ENCODE peak calls at places on chromosomes 2 and 18, in six cellular contexts. Y is PC-3, U is RWPE2, J is body of pancreas, B is GM12878, Z is HCT116. S is an unnamed sample.

GRCh38 chr2:186641132-186641806 is 51.4 kb downstream of the ITGAV start:
- ATAC-seq in Z (peak; percentile 25), Y (peak; percentile 23), B (peak; percentile 42), U (peak; percentile 19), J (peak; percentile 10), S (no peak)

GRCh38 chr2:43943323-43943722 is 52.5 kb downstream of the LRPPRC start:
- ATAC-seq in Z (no peak), J (no peak), B (no peak), U (no peak), Y (no peak), S (no peak)

GRCh38 chr2:43221660-43222471 is 4.5 kb downstream of the ZFP36L2 start:
- ATAC-seq in U (peak; percentile 31), B (no peak), Y (peak; percentile 30), J (peak; percentile 5), Z (no peak), S (peak; percentile 31)

GRCh38 chr2:126749537-126749936 is 93.6 kb downstream of the GYPC start:
- ATAC-seq in Y (no peak), Z (peak; percentile 34), J (no peak), U (no peak), B (peak; percentile 53), S (no peak)

GRCh38 chr2:171652411-171652775 is 34.9 kb upstream of the DYNC1I2 start:
- ATAC-seq in J (no peak), B (peak; percentile 97), Y (no peak), Z (peak; percentile 55), U (peak; percentile 53), S (no peak)

GRCh38 chr2:168357799-168358504 is 98.1 kb upstream of the CERS6 start:
- ATAC-seq in B (peak; percentile 79), Y (no peak), U (no peak), J (no peak), Z (no peak), S (no peak)

GRCh38 chr2:79447462-79447861 is 65.4 kb upstream of the CTNNA2 start:
- ATAC-seq in B (no peak), Z (no peak), U (no peak), J (no peak), Y (no peak), S (no peak)

GRCh38 chr2:234863043-234863934 is 88.5 kb upstream of the SH3BP4 start:
- ATAC-seq in B (no peak), Z (peak; percentile 85), U (peak; percentile 89), J (peak; percentile 92), Y (peak; percentile 38), S (peak; percentile 44)

GRCh38 chr2:101133492-101134101 is 17.6 kb downstream of the TBC1D8 start:
- ATAC-seq in Y (peak; percentile 41), B (no peak), J (no peak), U (peak; percentile 21), Z (no peak), S (no peak)

GRCh38 chr2:46977266-46977665 is 61.7 kb upstream of the MCFD2 start:
- ATAC-seq in Y (no peak), J (no peak), Z (no peak), B (no peak), U (no peak), S (no peak)

GRCh38 chr2:220684099-220684498 is 888.0 kb downstream of the EPHA4 start:
- ATAC-seq in B (peak; percentile 16), J (no peak), Y (no peak), Z (no peak), U (no peak), S (no peak)

GRCh38 chr2:182941939-182942338 is 75.5 kb upstream of the FRZB start:
- ATAC-seq in Z (no peak), Y (no peak), J (no peak), U (no peak), B (no peak), S (no peak)

GRCh38 chr2:145060876-145061275 is 541.0 kb upstream of the ZEB2 start:
- ATAC-seq in B (no peak), J (no peak), Y (peak; percentile 90), Z (no peak), U (peak; percentile 98), S (no peak)

GRCh38 chr18:13465476-13465875 is 246.9 kb downstream of the LDLRAD4 start:
- ATAC-seq in U (no peak), B (no peak), J (no peak), Z (no peak), Y (no peak), S (no peak)

GRCh38 chr2:160061533-160062282 is 707 bp downstream of the PLA2R1 start:
- ATAC-seq in Y (peak; percentile 13), J (peak; percentile 24), B (no peak), U (no peak), Z (no peak), S (no peak)

GRCh38 chr2:209933499-209934458 is 68.7 kb upstream of the RPE start:
- ATAC-seq in Z (no peak), J (peak; percentile 78), U (peak; percentile 85), Y (peak; percentile 92), B (no peak), S (peak; percentile 36)

GRCh38 chr18:12995952-12996477 is 4.9 kb downstream of the CEP192 start:
- ATAC-seq in B (peak; percentile 34), Y (no peak), U (no peak), J (no peak), Z (no peak), S (no peak)

GRCh38 chr2:223503746-223504145 is 98.4 kb downstream of the SCG2 start:
- ATAC-seq in Z (no peak), U (no peak), Y (no peak), J (no peak), B (no peak), S (no peak)

GRCh38 chr2:207796585-207797350 is 27.1 kb upstream of the FZD5 start:
- ATAC-seq in Y (peak; percentile 41), U (peak; percentile 31), J (no peak), Z (no peak), B (no peak), S (peak; percentile 36)

GRCh38 chr2:176638167-176639015 is 369.1 kb downstream of the MTX2 start:
- ATAC-seq in U (peak; percentile 66), J (peak; percentile 86), B (peak; percentile 93), Z (peak; percentile 91), Y (peak; percentile 61), S (peak; percentile 78)
- H3K27me3 ChIP-seq in U (no peaks in the 10 kb centered on the region), J (no peaks in the 10 kb centered on the region), B (peaks cover 2% of the 10 kb centered on the region), Z (no peaks in the 10 kb centered on the region), Y (no peaks in the 10 kb centered on the region), S (peaks cover 96% of the 10 kb centered on the region)

GRCh38 chr2:200379481-200380120 is 73.1 kb downstream of the SPATS2L start:
- ATAC-seq in B (no peak), J (no peak), Y (no peak), Z (no peak), U (peak; percentile 13), S (no peak)

GRCh38 chr2:200380139-200380561 is 73.7 kb downstream of the SPATS2L start:
- ATAC-seq in Z (no peak), B (no peak), Y (no peak), U (no peak), J (no peak), S (no peak)

GRCh38 chr2:200382883-200383282 is 76.4 kb downstream of the SPATS2L start:
- ATAC-seq in Z (no peak), J (no peak), U (no peak), Y (no peak), B (no peak), S (no peak)

GRCh38 chr2:200378652-200379290 is 72.3 kb downstream of the SPATS2L start:
- ATAC-seq in Z (no peak), U (no peak), Y (no peak), B (no peak), J (no peak), S (no peak)

DNA sequence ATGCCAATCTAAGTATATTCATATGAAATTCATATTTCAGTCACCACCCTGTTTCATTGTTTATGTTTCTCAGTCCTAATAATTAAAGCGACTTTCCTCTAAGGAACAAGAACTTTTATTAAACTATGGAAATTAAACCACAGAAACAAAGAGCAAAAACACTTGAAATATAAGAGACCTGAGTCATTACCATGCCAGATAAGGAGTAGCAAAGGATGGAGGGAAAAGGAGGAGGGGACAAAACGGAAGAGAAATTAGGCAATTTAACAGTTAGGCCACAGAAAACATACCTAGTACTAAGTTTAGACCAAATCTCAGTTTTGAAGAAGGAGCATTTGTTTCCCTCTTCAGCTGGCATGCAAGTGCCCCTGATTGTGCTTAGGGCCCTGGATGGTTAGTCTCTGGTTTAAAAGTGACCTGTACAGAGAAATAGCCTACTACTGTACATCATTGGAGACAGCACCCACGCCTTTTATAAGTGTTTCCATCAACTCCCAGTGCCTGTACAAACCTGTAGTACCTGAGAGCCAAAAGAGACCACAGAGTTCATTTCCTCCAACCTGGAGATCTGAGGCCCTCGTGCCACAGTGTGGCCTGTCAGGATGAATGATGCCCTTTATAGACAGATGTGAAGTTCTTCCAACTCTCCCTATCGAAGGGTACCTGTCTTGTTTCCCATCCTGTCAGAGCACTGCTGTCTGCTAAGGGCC is 74.5 kb downstream of the SPATS2L start:
- ATAC-seq in B (peak; percentile 15), U (peak; percentile 76), Y (no peak), Z (no peak), J (no peak), S (no peak)
- H3K27ac ChIP-seq in B (no peak overlapping the region), U (peak overlapping the region; percentile 74), Y (peak overlapping the region; percentile 4), Z (no peak overlapping the region), J (no peak overlapping the region), S (no peak overlapping the region)

DNA sequence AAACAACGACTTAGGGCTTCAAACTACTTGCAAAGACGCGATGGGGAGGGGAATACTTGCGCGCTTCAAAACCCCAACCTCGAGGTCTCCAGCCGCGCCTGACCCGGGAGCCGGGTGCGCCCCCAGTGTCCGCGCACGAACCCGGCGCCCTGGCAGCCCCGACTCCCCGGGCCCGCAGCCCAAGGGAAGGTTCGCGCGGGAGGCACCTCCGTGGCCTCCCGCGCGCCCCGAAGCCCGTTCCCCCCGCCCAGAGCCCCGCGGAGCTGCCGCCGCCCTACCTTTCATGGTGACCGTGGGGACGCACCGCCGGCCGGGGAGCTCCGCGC is 308 bp downstream of the COLEC12 start:
- ATAC-seq in Z (no peak), U (peak; percentile 9), B (no peak), Y (no peak), J (peak; percentile 11), S (peak; percentile 28)
- H3K27me3 ChIP-seq in Z (peaks cover 28% of the 10 kb centered on the region), U (peaks cover 39% of the 10 kb centered on the region), B (peaks cover 5% of the 10 kb centered on the region), Y (peaks cover 63% of the 10 kb centered on the region), J (no peaks in the 10 kb centered on the region), S (peaks cover 8% of the 10 kb centered on the region)

GRCh38 chr2:74854401-74854800 is 20.5 kb downstream of the HK2 start:
- ATAC-seq in Z (no peak), U (no peak), Y (no peak), B (no peak), J (no peak), S (no peak)

GRCh38 chr2:74846481-74846880 is 12.6 kb downstream of the HK2 start:
- ATAC-seq in B (no peak), Z (no peak), J (no peak), Y (no peak), U (no peak), S (no peak)

GRCh38 chr2:74847075-74847858 is 13.3 kb downstream of the HK2 start:
- ATAC-seq in B (no peak), U (no peak), Z (no peak), J (no peak), Y (no peak), S (no peak)

GRCh38 chr2:74849228-74849892 is 15.4 kb downstream of the HK2 start:
- ATAC-seq in J (no peak), Y (no peak), U (peak; percentile 50), B (peak; percentile 88), Z (no peak), S (no peak)

GRCh38 chr2:74850816-74851566 is 17.1 kb downstream of the HK2 start:
- ATAC-seq in J (no peak), Z (no peak), U (peak; percentile 80), B (no peak), Y (peak; percentile 49), S (no peak)
- H3K27ac ChIP-seq in J (no peak overlapping the region), Z (no peak overlapping the region), U (peak overlapping the region; percentile 95), B (peak overlapping the region; percentile 80), Y (peak overlapping the region; percentile 71), S (no peak overlapping the region)

GRCh38 chr2:232350804-232351685 is 27.5 kb upstream of the ALPP start:
- ATAC-seq in Y (peak; percentile 54), B (no peak), Z (no peak), J (peak; percentile 51), U (peak; percentile 48), S (no peak)
- H3K27me3 ChIP-seq in Y (peaks cover 4% of the 10 kb centered on the region), B (peaks cover 6% of the 10 kb centered on the region), Z (no peaks in the 10 kb centered on the region), J (no peaks in the 10 kb centered on the region), U (peaks cover 43% of the 10 kb centered on the region), S (peaks cover 81% of the 10 kb centered on the region)

S was measured in gastroesophageal sphincter.